ENCODE peak calls at places on chromosome 22, in ten cellular contexts. R is NCI-H1105 treated with DMSO at 0.1 percent for 48 hours; O is amniotic stem cell; P is sciatic nerve; V is hepatocyte; G is frontal cortex; C is transverse colon; N is SHP77 treated with DMSO at 0.1 percent for 48 hours; U is MCF 10A; H is stimulated activated CD8-positive, alpha-beta memory T cell treated with anti-CD3 and anti-CD28 coated beads, Interleukin-15, amount 100 ng/mL, for 4 hours. F is an unnamed sample.

GRCh38 chr22:42918500-42918899 is 61.4 kb upstream of the ARFGAP3 start:
- DNase-seq in R (peak), O (no peak), P (no peak), V (no peak), G (no peak), C (no peak), N (no peak), U (peak), H (no peak), F (no peak)

GRCh38 chr22:29638678-29639077 is 35.2 kb downstream of the NF2 start:
- DNase-seq in R (no peak), O (no peak), P (no peak), V (no peak), G (no peak), C (no peak), N (no peak), U (no peak), H (no peak), F (no peak)

GRCh38 chr22:42281284-42281683 is 10.8 kb upstream of the TCF20 start:
- DNase-seq in R (no peak), O (no peak), P (peak), V (no peak), G (no peak), C (no peak), N (no peak), U (no peak), H (no peak), F (no peak)

GRCh38 chr22:24178502-24179440 is 2.5 kb upstream of the SUSD2 start:
- DNase-seq in R (no peak), O (no peak), P (no peak), V (no peak), G (no peak), C (no peak), N (no peak), U (no peak), H (no peak), F (no peak)

GRCh38 chr22:35299217-35299716 is 427 bp upstream of the TOM1 start:
- DNase-seq in R (peak), O (no peak), P (no peak), V (peak), G (no peak), C (no peak), N (no peak), U (peak), H (no peak), F (no peak)

GRCh38 chr22:50670914-50671538 is 1.6 kb upstream of the SHANK3 start:
- DNase-seq in R (no peak), O (no peak), P (peak), V (no peak), G (peak), C (no peak), N (no peak), U (no peak), H (no peak), F (no peak)

GRCh38 chr22:49789289-49790141 is 38.2 kb downstream of the BRD1 start:
- DNase-seq in R (no peak), O (no peak), P (no peak), V (no peak), G (no peak), C (peak), N (no peak), U (peak), H (no peak), F (no peak)

GRCh38 chr22:44425356-44425755 is 72.7 kb downstream of the RTL6 start:
- DNase-seq in R (no peak), O (no peak), P (peak), V (no peak), G (no peak), C (no peak), N (no peak), U (no peak), H (no peak), F (no peak)

GRCh38 chr22:38262051-38262795 is 10.6 kb downstream of the TMEM184B start:
- DNase-seq in R (no peak), O (no peak), P (no peak), V (no peak), G (no peak), C (peak), N (no peak), U (peak), H (no peak), F (no peak)

GRCh38 chr22:38302906-38303305 is 14.3 kb downstream of the CSNK1E start:
- DNase-seq in R (no peak), O (no peak), P (no peak), V (no peak), G (no peak), C (no peak), N (no peak), U (no peak), H (no peak), F (no peak)

GRCh38 chr22:49667236-49667635 is 160.4 kb downstream of the BRD1 start:
- DNase-seq in R (no peak), O (no peak), P (peak), V (no peak), G (no peak), C (peak), N (no peak), U (no peak), H (no peak), F (no peak)

GRCh38 chr22:21960200-21961126 is 7.8 kb upstream of the PPM1F start:
- DNase-seq in R (no peak), O (no peak), P (no peak), V (no peak), G (no peak), C (no peak), N (no peak), U (no peak), H (no peak), F (no peak)

F was measured in GOT3.